ENCODE peak calls at places on chromosomes 11 and 22, in seven cellular contexts. One of them, this sample, is unnamed.

GRCh38 chr22:43110444-43110926 is at the start of gene BIK:
- DNase-seq in transverse colon: peak
- DNase-seq in fibroblast of pulmonary artery: peak
- DNase-seq in brain microvascular endothelial cell: no peak
- DNase-seq in RWPE1: peak
- DNase-seq in LNCaP clone FGC: peak
- DNase-seq in H9: peak
- DNase-seq in this sample: peak

GRCh38 chr22:48957311-48957986 is 870.2 kb downstream of the BRD1 start:
- DNase-seq in transverse colon: peak
- DNase-seq in fibroblast of pulmonary artery: no peak
- DNase-seq in brain microvascular endothelial cell: no peak
- DNase-seq in RWPE1: no peak
- DNase-seq in LNCaP clone FGC: no peak
- DNase-seq in H9: peak
- DNase-seq in this sample: peak

GRCh38 chr11:104286129-104286528 is 122.2 kb upstream of the PDGFD start:
- DNase-seq in transverse colon: no peak
- DNase-seq in fibroblast of pulmonary artery: peak
- DNase-seq in brain microvascular endothelial cell: no peak
- DNase-seq in RWPE1: no peak
- DNase-seq in LNCaP clone FGC: no peak
- DNase-seq in H9: no peak
- DNase-seq in this sample: no peak

GRCh38 chr11:68974421-68975194 is 6.2 kb downstream of the MRGPRD start:
- DNase-seq in transverse colon: peak
- DNase-seq in fibroblast of pulmonary artery: peak
- DNase-seq in brain microvascular endothelial cell: peak
- DNase-seq in RWPE1: peak
- DNase-seq in LNCaP clone FGC: peak
- DNase-seq in H9: peak
- DNase-seq in this sample: peak

GRCh38 chr11:111846640-111847039 is 24.7 kb downstream of the ALG9 start:
- DNase-seq in transverse colon: no peak
- DNase-seq in fibroblast of pulmonary artery: peak
- DNase-seq in brain microvascular endothelial cell: peak
- DNase-seq in RWPE1: no peak
- DNase-seq in LNCaP clone FGC: no peak
- DNase-seq in H9: no peak
- DNase-seq in this sample: no peak

GRCh38 chr11:75547617-75548054 is 14.4 kb upstream of the SERPINH1 start:
- DNase-seq in transverse colon: peak
- DNase-seq in fibroblast of pulmonary artery: peak
- DNase-seq in brain microvascular endothelial cell: no peak
- DNase-seq in RWPE1: peak
- DNase-seq in LNCaP clone FGC: peak
- DNase-seq in H9: peak
- DNase-seq in this sample: peak

GRCh38 chr11:134361661-134362060 is 29.9 kb downstream of the GLB1L2 start:
- DNase-seq in transverse colon: no peak
- DNase-seq in fibroblast of pulmonary artery: no peak
- DNase-seq in brain microvascular endothelial cell: no peak
- DNase-seq in RWPE1: no peak
- DNase-seq in LNCaP clone FGC: no peak
- DNase-seq in H9: no peak
- DNase-seq in this sample: no peak

GRCh38 chr11:12529793-12530192 is 144.4 kb upstream of the TEAD1 start:
- DNase-seq in transverse colon: no peak
- DNase-seq in fibroblast of pulmonary artery: peak
- DNase-seq in brain microvascular endothelial cell: no peak
- DNase-seq in RWPE1: no peak
- DNase-seq in LNCaP clone FGC: no peak
- DNase-seq in H9: no peak
- DNase-seq in this sample: no peak

GRCh38 chr11:134482128-134482527 is 70.1 kb upstream of the B3GAT1 start:
- DNase-seq in transverse colon: no peak
- DNase-seq in fibroblast of pulmonary artery: no peak
- DNase-seq in brain microvascular endothelial cell: no peak
- DNase-seq in RWPE1: no peak
- DNase-seq in LNCaP clone FGC: no peak
- DNase-seq in H9: no peak
- DNase-seq in this sample: no peak

GRCh38 chr11:17376493-17376892 is 12.0 kb downstream of the KCNJ11 start:
- DNase-seq in transverse colon: no peak
- DNase-seq in fibroblast of pulmonary artery: no peak
- DNase-seq in brain microvascular endothelial cell: no peak
- DNase-seq in RWPE1: no peak
- DNase-seq in LNCaP clone FGC: no peak
- DNase-seq in H9: no peak
- DNase-seq in this sample: no peak

GRCh38 chr11:2268911-2269600 is 1.3 kb downstream of the ASCL2 start:
- DNase-seq in transverse colon: peak
- DNase-seq in fibroblast of pulmonary artery: peak
- DNase-seq in brain microvascular endothelial cell: no peak
- DNase-seq in RWPE1: peak
- DNase-seq in LNCaP clone FGC: no peak
- DNase-seq in H9: peak
- DNase-seq in this sample: no peak

GRCh38 chr11:2539761-2540520 is 95.1 kb downstream of the KCNQ1 start:
- DNase-seq in transverse colon: peak
- DNase-seq in fibroblast of pulmonary artery: no peak
- DNase-seq in brain microvascular endothelial cell: no peak
- DNase-seq in RWPE1: no peak
- DNase-seq in LNCaP clone FGC: no peak
- DNase-seq in H9: no peak
- DNase-seq in this sample: no peak

GRCh38 chr22:24107668-24108067 is 73.6 kb upstream of the SUSD2 start:
- DNase-seq in transverse colon: peak
- DNase-seq in fibroblast of pulmonary artery: peak
- DNase-seq in brain microvascular endothelial cell: peak
- DNase-seq in RWPE1: peak
- DNase-seq in LNCaP clone FGC: peak
- DNase-seq in H9: no peak
- DNase-seq in this sample: peak

GRCh38 chr22:19663286-19663815 is 51.0 kb upstream of the SEPTIN5 start:
- DNase-seq in transverse colon: peak
- DNase-seq in fibroblast of pulmonary artery: peak
- DNase-seq in brain microvascular endothelial cell: peak
- DNase-seq in RWPE1: no peak
- DNase-seq in LNCaP clone FGC: peak
- DNase-seq in H9: no peak
- DNase-seq in this sample: no peak

GRCh38 chr11:7534030-7534378 is 20.2 kb downstream of the PPFIBP2 start:
- DNase-seq in transverse colon: no peak
- DNase-seq in fibroblast of pulmonary artery: no peak
- DNase-seq in brain microvascular endothelial cell: no peak
- DNase-seq in RWPE1: no peak
- DNase-seq in LNCaP clone FGC: no peak
- DNase-seq in H9: no peak
- DNase-seq in this sample: no peak

GRCh38 chr22:48167238-48167637 is 1404.8 kb downstream of the TBC1D22A start:
- DNase-seq in transverse colon: no peak
- DNase-seq in fibroblast of pulmonary artery: no peak
- DNase-seq in brain microvascular endothelial cell: no peak
- DNase-seq in RWPE1: no peak
- DNase-seq in LNCaP clone FGC: no peak
- DNase-seq in H9: peak
- DNase-seq in this sample: no peak

GRCh38 chr11:47667135-47667534 is 24.8 kb upstream of the MTCH2 start:
- DNase-seq in transverse colon: no peak
- DNase-seq in fibroblast of pulmonary artery: peak
- DNase-seq in brain microvascular endothelial cell: no peak
- DNase-seq in RWPE1: no peak
- DNase-seq in LNCaP clone FGC: no peak
- DNase-seq in H9: no peak
- DNase-seq in this sample: no peak

GRCh38 chr11:128544625-128545024 is 42.7 kb downstream of the ETS1 start:
- DNase-seq in transverse colon: no peak
- DNase-seq in fibroblast of pulmonary artery: peak
- DNase-seq in brain microvascular endothelial cell: no peak
- DNase-seq in RWPE1: no peak
- DNase-seq in LNCaP clone FGC: no peak
- DNase-seq in H9: no peak
- DNase-seq in this sample: no peak

GRCh38 chr22:35620624-35621245 is 3.6 kb upstream of the MB start:
- DNase-seq in transverse colon: no peak
- DNase-seq in fibroblast of pulmonary artery: peak
- DNase-seq in brain microvascular endothelial cell: peak
- DNase-seq in RWPE1: no peak
- DNase-seq in LNCaP clone FGC: no peak
- DNase-seq in H9: no peak
- DNase-seq in this sample: no peak

DNA sequence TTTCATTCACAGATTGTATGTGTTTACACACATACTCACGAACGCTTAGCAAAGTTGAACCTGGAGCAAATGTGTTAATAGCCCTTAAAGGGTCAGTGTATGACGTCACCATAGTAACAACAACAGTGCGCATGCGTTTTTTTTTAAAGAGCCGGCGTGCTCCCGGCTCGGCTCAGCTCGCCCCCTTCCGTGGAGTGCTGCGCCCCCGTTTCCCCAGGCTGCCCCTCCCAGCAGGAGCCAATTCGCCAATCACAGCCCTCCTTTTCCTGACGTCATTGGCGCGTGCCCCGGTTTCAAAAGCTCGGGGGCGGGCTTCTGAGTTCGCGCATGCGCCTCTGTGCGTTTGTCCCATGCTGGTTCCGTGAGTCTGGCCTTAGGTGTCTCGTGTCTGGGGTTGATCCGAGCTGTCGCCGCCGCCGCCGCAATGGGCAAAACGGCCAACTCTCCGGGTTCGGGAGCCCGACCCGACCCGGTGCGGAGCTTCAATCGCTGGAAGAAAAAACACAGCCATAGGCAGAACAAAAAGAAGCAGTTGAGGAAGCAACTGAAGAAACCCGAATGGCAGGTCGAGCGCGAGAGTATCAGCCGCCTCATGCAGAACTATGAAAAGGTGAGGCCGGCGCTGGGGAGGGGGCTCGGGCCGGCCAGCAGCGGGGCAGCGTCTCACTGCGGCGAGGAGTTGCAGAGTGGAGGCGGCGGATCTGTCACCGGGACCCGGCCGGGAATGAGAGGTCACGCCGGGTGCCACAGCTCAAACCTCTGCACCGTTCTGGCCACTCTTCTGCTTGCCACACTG is at the start of gene DDX10:
- DNase-seq in transverse colon: peak
- DNase-seq in fibroblast of pulmonary artery: peak
- DNase-seq in brain microvascular endothelial cell: peak
- DNase-seq in RWPE1: peak
- DNase-seq in LNCaP clone FGC: peak
- DNase-seq in H9: peak
- DNase-seq in this sample: peak
- TF ChIP-seq CTCF in transverse colon: no peak
- TF ChIP-seq CTCF in fibroblast of pulmonary artery: peak
- TF ChIP-seq CTCF in brain microvascular endothelial cell: peak
- TF ChIP-seq CTCF in RWPE1: no peak
- TF ChIP-seq CTCF in LNCaP clone FGC: peak
- TF ChIP-seq CTCF in H9: no peak
- TF ChIP-seq CTCF in this sample: peak

GRCh38 chr22:28111501-28111900 is 192.4 kb upstream of the PITPNB start:
- DNase-seq in transverse colon: no peak
- DNase-seq in fibroblast of pulmonary artery: no peak
- DNase-seq in brain microvascular endothelial cell: no peak
- DNase-seq in RWPE1: no peak
- DNase-seq in LNCaP clone FGC: no peak
- DNase-seq in H9: no peak
- DNase-seq in this sample: no peak

GRCh38 chr22:28116261-28116673 is 197.2 kb upstream of the PITPNB start:
- DNase-seq in transverse colon: peak
- DNase-seq in fibroblast of pulmonary artery: peak
- DNase-seq in brain microvascular endothelial cell: peak
- DNase-seq in RWPE1: peak
- DNase-seq in LNCaP clone FGC: no peak
- DNase-seq in H9: no peak
- DNase-seq in this sample: no peak

GRCh38 chr22:28112130-28112529 is 193.1 kb upstream of the PITPNB start:
- DNase-seq in transverse colon: no peak
- DNase-seq in fibroblast of pulmonary artery: no peak
- DNase-seq in brain microvascular endothelial cell: no peak
- DNase-seq in RWPE1: no peak
- DNase-seq in LNCaP clone FGC: no peak
- DNase-seq in H9: no peak
- DNase-seq in this sample: no peak

GRCh38 chr22:28115426-28115825 is 196.4 kb upstream of the PITPNB start:
- DNase-seq in transverse colon: no peak
- DNase-seq in fibroblast of pulmonary artery: no peak
- DNase-seq in brain microvascular endothelial cell: no peak
- DNase-seq in RWPE1: no peak
- DNase-seq in LNCaP clone FGC: no peak
- DNase-seq in H9: no peak
- DNase-seq in this sample: no peak

GRCh38 chr22:28112548-28113043 is 193.5 kb upstream of the PITPNB start:
- DNase-seq in transverse colon: no peak
- DNase-seq in fibroblast of pulmonary artery: peak
- DNase-seq in brain microvascular endothelial cell: peak
- DNase-seq in RWPE1: peak
- DNase-seq in LNCaP clone FGC: peak
- DNase-seq in H9: peak
- DNase-seq in this sample: no peak
- TF ChIP-seq CTCF in transverse colon: peak
- TF ChIP-seq CTCF in fibroblast of pulmonary artery: peak
- TF ChIP-seq CTCF in brain microvascular endothelial cell: peak
- TF ChIP-seq CTCF in RWPE1: no peak
- TF ChIP-seq CTCF in LNCaP clone FGC: peak
- TF ChIP-seq CTCF in H9: peak
- TF ChIP-seq CTCF in this sample: no peak

GRCh38 chr11:94879006-94879405 is 94.3 kb downstream of the CWC15 start:
- DNase-seq in transverse colon: no peak
- DNase-seq in fibroblast of pulmonary artery: no peak
- DNase-seq in brain microvascular endothelial cell: no peak
- DNase-seq in RWPE1: no peak
- DNase-seq in LNCaP clone FGC: no peak
- DNase-seq in H9: no peak
- DNase-seq in this sample: no peak

GRCh38 chr11:94877446-94878200 is 95.7 kb downstream of the CWC15 start:
- DNase-seq in transverse colon: no peak
- DNase-seq in fibroblast of pulmonary artery: peak
- DNase-seq in brain microvascular endothelial cell: peak
- DNase-seq in RWPE1: no peak
- DNase-seq in LNCaP clone FGC: no peak
- DNase-seq in H9: no peak
- DNase-seq in this sample: no peak

GRCh38 chr11:94876222-94876621 is 97.1 kb downstream of the CWC15 start:
- DNase-seq in transverse colon: no peak
- DNase-seq in fibroblast of pulmonary artery: no peak
- DNase-seq in brain microvascular endothelial cell: no peak
- DNase-seq in RWPE1: no peak
- DNase-seq in LNCaP clone FGC: no peak
- DNase-seq in H9: no peak
- DNase-seq in this sample: no peak

GRCh38 chr11:94873910-94874575 is 99.3 kb downstream of the CWC15 start:
- DNase-seq in transverse colon: no peak
- DNase-seq in fibroblast of pulmonary artery: no peak
- DNase-seq in brain microvascular endothelial cell: no peak
- DNase-seq in RWPE1: no peak
- DNase-seq in LNCaP clone FGC: no peak
- DNase-seq in H9: no peak
- DNase-seq in this sample: no peak

GRCh38 chr11:94876645-94877445 is 96.5 kb downstream of the CWC15 start:
- DNase-seq in transverse colon: peak
- DNase-seq in fibroblast of pulmonary artery: peak
- DNase-seq in brain microvascular endothelial cell: peak
- DNase-seq in RWPE1: peak
- DNase-seq in LNCaP clone FGC: no peak
- DNase-seq in H9: no peak
- DNase-seq in this sample: peak
- TF ChIP-seq CTCF in transverse colon: no peak
- TF ChIP-seq CTCF in fibroblast of pulmonary artery: peak
- TF ChIP-seq CTCF in brain microvascular endothelial cell: peak
- TF ChIP-seq CTCF in RWPE1: no peak
- TF ChIP-seq CTCF in LNCaP clone FGC: no peak
- TF ChIP-seq CTCF in H9: no peak
- TF ChIP-seq CTCF in this sample: no peak

GRCh38 chr22:32474635-32475427 is at the start of gene FBXO7:
- DNase-seq in transverse colon: peak
- DNase-seq in fibroblast of pulmonary artery: peak
- DNase-seq in brain microvascular endothelial cell: peak
- DNase-seq in RWPE1: peak
- DNase-seq in LNCaP clone FGC: no peak
- DNase-seq in H9: peak
- DNase-seq in this sample: peak
- TF ChIP-seq CTCF in transverse colon: no peak
- TF ChIP-seq CTCF in fibroblast of pulmonary artery: peak
- TF ChIP-seq CTCF in brain microvascular endothelial cell: peak
- TF ChIP-seq CTCF in RWPE1: peak
- TF ChIP-seq CTCF in LNCaP clone FGC: no peak
- TF ChIP-seq CTCF in H9: peak
- TF ChIP-seq CTCF in this sample: peak

This sample was measured in dorsolateral prefrontal cortex.